ENCODE peak calls at places on chromosomes 1 and 21, in eight cellular contexts. One of them, this sample, is unnamed.

GRCh38 chr1:196355206-196355786 is 252.9 kb downstream of the KCNT2 start:
- DNase-seq in kidney epithelial cell: no peak
- DNase-seq in CD8-positive, alpha-beta memory T cell: no peak
- DNase-seq in CD8-positive, alpha-beta T cell: no peak
- DNase-seq in MM.1S: peak; percentile 25
- DNase-seq in heart left ventricle: no peak
- DNase-seq in iPS DF 6.9: no peak
- DNase-seq in BE2C: no peak
- DNase-seq in this sample: peak; percentile 15

GRCh38 chr1:47519971-47520370 is 82.1 kb downstream of the FOXD2 start:
- DNase-seq in kidney epithelial cell: no peak
- DNase-seq in MM.1S: no peak
- DNase-seq in iPS DF 6.9: no peak
- DNase-seq in CD8-positive, alpha-beta memory T cell: no peak
- DNase-seq in heart left ventricle: no peak
- DNase-seq in BE2C: no peak
- DNase-seq in CD8-positive, alpha-beta T cell: no peak
- DNase-seq in this sample: no peak

GRCh38 chr1:31574749-31575372 is 1.5 kb upstream of the TINAGL1 start:
- DNase-seq in kidney epithelial cell: no peak
- DNase-seq in CD8-positive, alpha-beta memory T cell: no peak
- DNase-seq in CD8-positive, alpha-beta T cell: no peak
- DNase-seq in MM.1S: no peak
- DNase-seq in iPS DF 6.9: no peak
- DNase-seq in BE2C: no peak
- DNase-seq in heart left ventricle: no peak
- DNase-seq in this sample: no peak

GRCh38 chr1:160748877-160749269 is 9.8 kb downstream of the SLAMF7 start:
- DNase-seq in CD8-positive, alpha-beta memory T cell: no peak
- DNase-seq in MM.1S: no peak
- DNase-seq in iPS DF 6.9: no peak
- DNase-seq in BE2C: no peak
- DNase-seq in kidney epithelial cell: no peak
- DNase-seq in CD8-positive, alpha-beta T cell: no peak
- DNase-seq in heart left ventricle: no peak
- DNase-seq in this sample: peak; percentile 31

GRCh38 chr1:1199961-1200875 is 6.2 kb downstream of the TNFRSF18 start:
- DNase-seq in BE2C: peak; percentile 8
- DNase-seq in heart left ventricle: peak; percentile 22
- DNase-seq in iPS DF 6.9: no peak
- DNase-seq in MM.1S: no peak
- DNase-seq in CD8-positive, alpha-beta memory T cell: peak; percentile 53
- DNase-seq in kidney epithelial cell: no peak
- DNase-seq in CD8-positive, alpha-beta T cell: no peak
- DNase-seq in this sample: no peak

GRCh38 chr1:54362881-54363340 is 43.3 kb downstream of the SSBP3 start:
- DNase-seq in iPS DF 6.9: no peak
- DNase-seq in MM.1S: no peak
- DNase-seq in kidney epithelial cell: no peak
- DNase-seq in heart left ventricle: peak; percentile 12
- DNase-seq in CD8-positive, alpha-beta memory T cell: no peak
- DNase-seq in BE2C: no peak
- DNase-seq in CD8-positive, alpha-beta T cell: no peak
- DNase-seq in this sample: peak; percentile 21

GRCh38 chr1:61080408-61081134 is 1.8 kb upstream of the NFIA start:
- DNase-seq in CD8-positive, alpha-beta memory T cell: no peak
- DNase-seq in CD8-positive, alpha-beta T cell: no peak
- DNase-seq in heart left ventricle: no peak
- DNase-seq in kidney epithelial cell: no peak
- DNase-seq in BE2C: no peak
- DNase-seq in MM.1S: no peak
- DNase-seq in iPS DF 6.9: no peak
- DNase-seq in this sample: peak; percentile 18

GRCh38 chr1:33641099-33641830 is 168.8 kb downstream of the ZSCAN20 start:
- DNase-seq in kidney epithelial cell: no peak
- DNase-seq in BE2C: no peak
- DNase-seq in heart left ventricle: no peak
- DNase-seq in CD8-positive, alpha-beta memory T cell: no peak
- DNase-seq in iPS DF 6.9: no peak
- DNase-seq in MM.1S: no peak
- DNase-seq in CD8-positive, alpha-beta T cell: no peak
- DNase-seq in this sample: peak; percentile 23

GRCh38 chr1:59156526-59157196 is 140.2 kb upstream of the FGGY start:
- DNase-seq in iPS DF 6.9: no peak
- DNase-seq in heart left ventricle: no peak
- DNase-seq in BE2C: no peak
- DNase-seq in MM.1S: no peak
- DNase-seq in CD8-positive, alpha-beta T cell: no peak
- DNase-seq in kidney epithelial cell: no peak
- DNase-seq in CD8-positive, alpha-beta memory T cell: no peak
- DNase-seq in this sample: peak; percentile 29

GRCh38 chr1:171803056-171803455 is 21.6 kb downstream of the METTL13 start:
- DNase-seq in kidney epithelial cell: no peak
- DNase-seq in heart left ventricle: no peak
- DNase-seq in CD8-positive, alpha-beta T cell: no peak
- DNase-seq in BE2C: no peak
- DNase-seq in MM.1S: no peak
- DNase-seq in CD8-positive, alpha-beta memory T cell: no peak
- DNase-seq in iPS DF 6.9: no peak
- DNase-seq in this sample: peak; percentile 92

GRCh38 chr1:15706751-15707150 is 22.6 kb downstream of the PLEKHM2 start:
- DNase-seq in CD8-positive, alpha-beta T cell: no peak
- DNase-seq in MM.1S: no peak
- DNase-seq in iPS DF 6.9: no peak
- DNase-seq in heart left ventricle: no peak
- DNase-seq in CD8-positive, alpha-beta memory T cell: no peak
- DNase-seq in BE2C: no peak
- DNase-seq in kidney epithelial cell: no peak
- DNase-seq in this sample: peak; percentile 49

GRCh38 chr1:227950735-227951224 is 3.0 kb upstream of the WNT9A start:
- DNase-seq in MM.1S: no peak
- DNase-seq in CD8-positive, alpha-beta memory T cell: no peak
- DNase-seq in CD8-positive, alpha-beta T cell: no peak
- DNase-seq in iPS DF 6.9: no peak
- DNase-seq in BE2C: no peak
- DNase-seq in kidney epithelial cell: no peak
- DNase-seq in heart left ventricle: no peak
- DNase-seq in this sample: no peak

GRCh38 chr1:62722796-62723195 is 34.6 kb upstream of the DOCK7 start:
- DNase-seq in BE2C: no peak
- DNase-seq in kidney epithelial cell: no peak
- DNase-seq in CD8-positive, alpha-beta memory T cell: no peak
- DNase-seq in CD8-positive, alpha-beta T cell: no peak
- DNase-seq in MM.1S: no peak
- DNase-seq in iPS DF 6.9: no peak
- DNase-seq in heart left ventricle: no peak
- DNase-seq in this sample: no peak

GRCh38 chr1:47708658-47709301 is 270.9 kb downstream of the FOXD2 start:
- DNase-seq in iPS DF 6.9: no peak
- DNase-seq in CD8-positive, alpha-beta T cell: no peak
- DNase-seq in BE2C: no peak
- DNase-seq in MM.1S: no peak
- DNase-seq in CD8-positive, alpha-beta memory T cell: no peak
- DNase-seq in kidney epithelial cell: no peak
- DNase-seq in heart left ventricle: no peak
- DNase-seq in this sample: peak; percentile 51

GRCh38 chr1:202576816-202577215 is 133.4 kb downstream of the SYT2 start:
- DNase-seq in kidney epithelial cell: no peak
- DNase-seq in BE2C: no peak
- DNase-seq in iPS DF 6.9: no peak
- DNase-seq in CD8-positive, alpha-beta memory T cell: no peak
- DNase-seq in heart left ventricle: no peak
- DNase-seq in CD8-positive, alpha-beta T cell: no peak
- DNase-seq in MM.1S: no peak
- DNase-seq in this sample: no peak

GRCh38 chr1:8397511-8397910 is 79.6 kb downstream of the SLC45A1 start:
- DNase-seq in CD8-positive, alpha-beta T cell: no peak
- DNase-seq in BE2C: no peak
- DNase-seq in CD8-positive, alpha-beta memory T cell: no peak
- DNase-seq in MM.1S: peak; percentile 53
- DNase-seq in kidney epithelial cell: no peak
- DNase-seq in iPS DF 6.9: no peak
- DNase-seq in heart left ventricle: no peak
- DNase-seq in this sample: no peak

GRCh38 chr1:103107696-103108524 is at the start of gene COL11A1:
- DNase-seq in iPS DF 6.9: no peak
- DNase-seq in BE2C: no peak
- DNase-seq in kidney epithelial cell: no peak
- DNase-seq in heart left ventricle: no peak
- DNase-seq in CD8-positive, alpha-beta memory T cell: no peak
- DNase-seq in CD8-positive, alpha-beta T cell: no peak
- DNase-seq in MM.1S: no peak
- DNase-seq in this sample: no peak

GRCh38 chr1:193771596-193771995 is 585.2 kb upstream of the B3GALT2 start:
- DNase-seq in iPS DF 6.9: no peak
- DNase-seq in BE2C: no peak
- DNase-seq in MM.1S: no peak
- DNase-seq in CD8-positive, alpha-beta T cell: no peak
- DNase-seq in kidney epithelial cell: no peak
- DNase-seq in heart left ventricle: no peak
- DNase-seq in CD8-positive, alpha-beta memory T cell: no peak
- DNase-seq in this sample: no peak

GRCh38 chr1:32774950-32775634 is 42.1 kb downstream of the YARS1 start:
- DNase-seq in MM.1S: no peak
- DNase-seq in kidney epithelial cell: no peak
- DNase-seq in CD8-positive, alpha-beta memory T cell: no peak
- DNase-seq in heart left ventricle: no peak
- DNase-seq in iPS DF 6.9: no peak
- DNase-seq in BE2C: peak; percentile 56
- DNase-seq in CD8-positive, alpha-beta T cell: no peak
- DNase-seq in this sample: no peak

DNA sequence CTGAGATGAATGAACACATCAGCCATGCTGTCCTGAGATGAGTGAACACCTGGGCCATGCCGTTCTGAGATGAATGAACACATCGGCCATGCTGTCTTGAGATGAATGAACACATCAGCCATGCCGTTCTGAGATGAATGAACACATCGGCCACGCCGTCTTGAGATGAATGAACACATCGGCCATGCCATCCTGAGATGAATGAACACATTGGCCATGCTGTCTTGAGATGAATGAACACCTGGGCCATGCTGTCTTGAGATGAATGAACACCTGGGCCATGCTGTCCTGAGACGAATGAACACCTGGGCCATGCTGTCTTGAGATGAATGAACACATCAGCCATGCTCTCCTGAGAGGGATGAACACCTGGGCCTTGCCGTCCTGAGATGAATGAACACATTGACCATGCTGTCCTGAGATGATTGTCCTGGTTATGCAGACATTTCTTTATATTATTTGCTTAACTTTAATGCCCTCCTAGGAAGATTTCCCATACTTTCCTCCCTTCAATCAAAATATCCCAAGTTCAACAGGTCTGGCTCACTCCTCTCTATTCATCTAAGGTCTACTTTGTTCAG is 48.6 kb upstream of the COL6A1 start:
- DNase-seq in kidney epithelial cell: no peak
- DNase-seq in heart left ventricle: peak; percentile 5
- DNase-seq in MM.1S: peak; percentile 30
- DNase-seq in CD8-positive, alpha-beta T cell: no peak
- DNase-seq in BE2C: no peak
- DNase-seq in iPS DF 6.9: no peak
- DNase-seq in CD8-positive, alpha-beta memory T cell: no peak
- DNase-seq in this sample: no peak
- H3K27me3 ChIP-seq in kidney epithelial cell: peaks cover 9% of the 10 kb centered on the region
- H3K27me3 ChIP-seq in heart left ventricle: no peaks in the 10 kb centered on the region
- H3K27me3 ChIP-seq in MM.1S: peaks cover 94% of the 10 kb centered on the region
- H3K27me3 ChIP-seq in CD8-positive, alpha-beta T cell: no peaks in the 10 kb centered on the region
- H3K27me3 ChIP-seq in BE2C: no peaks in the 10 kb centered on the region
- H3K27me3 ChIP-seq in iPS DF 6.9: no peaks in the 10 kb centered on the region
- H3K27me3 ChIP-seq in CD8-positive, alpha-beta memory T cell: no peaks in the 10 kb centered on the region
- H3K27me3 ChIP-seq in this sample: no peaks in the 10 kb centered on the region

DNA sequence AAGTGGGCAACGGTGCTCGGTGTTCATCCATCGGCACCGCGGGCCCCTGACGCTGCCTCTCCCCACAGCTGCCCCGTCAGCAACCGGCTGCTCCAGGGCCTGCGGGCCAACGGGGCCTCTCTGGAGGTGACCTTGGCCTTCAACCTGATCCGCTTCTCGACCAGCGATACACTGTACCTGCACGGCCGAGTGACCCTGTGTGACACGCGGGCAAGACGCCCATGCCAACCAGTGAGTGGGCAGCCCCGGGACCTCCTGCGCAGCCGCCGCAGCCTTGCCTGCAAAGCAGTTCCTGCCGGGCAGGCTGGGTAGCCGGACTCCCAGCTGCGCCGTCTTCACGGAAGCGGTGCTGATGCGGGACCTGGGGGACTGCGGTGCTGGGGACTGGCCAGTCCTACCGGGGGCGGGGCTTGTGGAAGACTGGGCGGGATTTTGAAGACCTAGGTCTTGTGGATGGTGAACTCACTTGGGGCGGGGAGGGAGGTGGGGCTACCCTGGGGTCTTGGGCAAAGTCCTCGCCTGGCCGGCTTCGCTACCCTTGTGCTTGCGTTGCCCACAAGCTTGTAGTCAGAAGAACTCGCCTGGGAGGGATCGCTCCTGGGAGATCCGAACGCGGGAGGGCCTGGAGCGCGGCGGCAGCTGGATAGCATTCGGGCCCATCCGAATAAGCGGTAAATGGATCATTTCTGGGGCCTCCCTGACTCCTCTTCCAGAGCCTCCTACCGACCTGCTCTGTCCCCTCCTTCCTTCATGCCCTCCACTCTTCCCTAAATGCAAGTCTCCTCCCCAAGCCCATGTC is 8.8 kb upstream of the CEP85 start:
- DNase-seq in CD8-positive, alpha-beta memory T cell: peak; percentile 59
- DNase-seq in heart left ventricle: peak; percentile 85
- DNase-seq in BE2C: peak; percentile 73
- DNase-seq in CD8-positive, alpha-beta T cell: peak; percentile 44
- DNase-seq in kidney epithelial cell: no peak
- DNase-seq in iPS DF 6.9: no peak
- DNase-seq in MM.1S: no peak
- DNase-seq in this sample: peak; percentile 89
- H3K27me3 ChIP-seq in CD8-positive, alpha-beta memory T cell: peaks cover 4% of the 10 kb centered on the region
- H3K27me3 ChIP-seq in heart left ventricle: no peaks in the 10 kb centered on the region
- H3K27me3 ChIP-seq in BE2C: no peaks in the 10 kb centered on the region
- H3K27me3 ChIP-seq in CD8-positive, alpha-beta T cell: no peaks in the 10 kb centered on the region
- H3K27me3 ChIP-seq in kidney epithelial cell: peaks cover 5% of the 10 kb centered on the region
- H3K27me3 ChIP-seq in iPS DF 6.9: no peaks in the 10 kb centered on the region
- H3K27me3 ChIP-seq in MM.1S: no peaks in the 10 kb centered on the region
- H3K27me3 ChIP-seq in this sample: no peaks in the 10 kb centered on the region

DNA sequence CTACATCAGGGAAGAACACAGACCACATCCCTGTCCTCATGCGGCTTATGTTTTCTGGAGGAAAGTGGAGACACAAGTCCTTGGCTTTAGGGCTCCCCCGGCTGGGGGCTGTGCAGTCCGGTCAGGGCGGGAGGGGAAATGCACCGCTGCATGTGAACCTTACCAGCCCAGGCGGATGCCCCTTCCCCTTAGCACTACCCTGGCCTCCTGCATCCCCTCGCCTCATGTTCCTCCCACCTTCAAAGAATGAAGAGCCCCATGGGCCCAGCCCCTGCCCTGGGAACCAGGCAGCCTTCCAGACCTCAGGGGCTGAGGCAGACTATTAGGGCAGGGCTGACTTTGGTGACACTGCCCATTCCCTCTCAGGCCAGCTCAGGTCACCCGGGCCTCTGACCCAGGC is 45.5 kb downstream of the TNNT2 start:
- DNase-seq in heart left ventricle: peak; percentile 24
- DNase-seq in CD8-positive, alpha-beta T cell: no peak
- DNase-seq in kidney epithelial cell: no peak
- DNase-seq in BE2C: no peak
- DNase-seq in iPS DF 6.9: no peak
- DNase-seq in CD8-positive, alpha-beta memory T cell: no peak
- DNase-seq in MM.1S: no peak
- DNase-seq in this sample: no peak
- H3K27me3 ChIP-seq in heart left ventricle: no peaks in the 10 kb centered on the region
- H3K27me3 ChIP-seq in CD8-positive, alpha-beta T cell: no peaks in the 10 kb centered on the region
- H3K27me3 ChIP-seq in kidney epithelial cell: peaks cover 5% of the 10 kb centered on the region
- H3K27me3 ChIP-seq in BE2C: no peaks in the 10 kb centered on the region
- H3K27me3 ChIP-seq in iPS DF 6.9: no peaks in the 10 kb centered on the region
- H3K27me3 ChIP-seq in CD8-positive, alpha-beta memory T cell: no peaks in the 10 kb centered on the region
- H3K27me3 ChIP-seq in MM.1S: peaks cover 9% of the 10 kb centered on the region
- H3K27me3 ChIP-seq in this sample: no peaks in the 10 kb centered on the region

GRCh38 chr1:18390953-18391352 is 89.8 kb upstream of the KLHDC7A start:
- DNase-seq in kidney epithelial cell: no peak
- DNase-seq in CD8-positive, alpha-beta T cell: no peak
- DNase-seq in iPS DF 6.9: no peak
- DNase-seq in MM.1S: no peak
- DNase-seq in BE2C: no peak
- DNase-seq in heart left ventricle: no peak
- DNase-seq in CD8-positive, alpha-beta memory T cell: no peak
- DNase-seq in this sample: no peak
- H3K27me3 ChIP-seq in kidney epithelial cell: no peaks in the 10 kb centered on the region
- H3K27me3 ChIP-seq in CD8-positive, alpha-beta T cell: no peaks in the 10 kb centered on the region
- H3K27me3 ChIP-seq in iPS DF 6.9: no peaks in the 10 kb centered on the region
- H3K27me3 ChIP-seq in MM.1S: peaks cover 91% of the 10 kb centered on the region
- H3K27me3 ChIP-seq in BE2C: no peaks in the 10 kb centered on the region
- H3K27me3 ChIP-seq in heart left ventricle: no peaks in the 10 kb centered on the region
- H3K27me3 ChIP-seq in CD8-positive, alpha-beta memory T cell: no peaks in the 10 kb centered on the region
- H3K27me3 ChIP-seq in this sample: no peaks in the 10 kb centered on the region